ENCODE peak calls at places on chromosomes 11 and 22, in eight cellular contexts. Q is heart right ventricle; P is colonic mucosa; V is lung; A is thoracic aorta; W is adrenal gland; C is CD8-positive, alpha-beta T cell; H is CD8-positive, alpha-beta memory T cell. F is an unnamed sample. For H3K4me1, the result is how much of the 10 kb centered on the place peaks cover.

GRCh38 chr11:80155412-80156017 is 714.7 kb upstream of the TENM4 start:
- DNase-seq in V (no peak), A (no peak), P (no peak), W (no peak), Q (no peak), H (no peak), C (no peak), F (no peak)

GRCh38 chr11:97361812-97362378 is 972.1 kb downstream of the JRKL start:
- DNase-seq in C (no peak), P (no peak), Q (no peak), W (no peak), H (no peak), V (no peak), A (no peak), F (no peak)

GRCh38 chr11:35330156-35330889 is 89.0 kb downstream of the SLC1A2 start:
- DNase-seq in Q (no peak), V (no peak), H (no peak), P (no peak), A (no peak), C (no peak), W (no peak), F (no peak)

GRCh38 chr11:3155216-3155615 is 9.9 kb downstream of the OSBPL5 start:
- DNase-seq in H (no peak), V (no peak), W (no peak), P (no peak), Q (peak), A (no peak), C (no peak), F (peak)

GRCh38 chr11:76797341-76798201 is 14.4 kb downstream of the TSKU start:
- DNase-seq in Q (no peak), V (no peak), C (no peak), A (no peak), H (no peak), W (peak), P (peak), F (no peak)

GRCh38 chr11:20337526-20338154 is 25.9 kb upstream of the HTATIP2 start:
- DNase-seq in W (no peak), P (no peak), A (no peak), Q (no peak), C (no peak), H (no peak), V (no peak), F (no peak)

GRCh38 chr11:47236482-47236881 is 12.1 kb downstream of the ACP2 start:
- DNase-seq in P (no peak), H (no peak), W (no peak), Q (no peak), A (no peak), C (no peak), V (no peak), F (no peak)

GRCh38 chr11:250740-251299 is 14.0 kb downstream of the PSMD13 start:
- DNase-seq in W (peak), A (no peak), H (peak), C (peak), P (peak), Q (peak), V (peak), F (peak)

GRCh38 chr11:95717314-95717713 is 72.3 kb downstream of the FAM76B start:
- DNase-seq in P (no peak), Q (no peak), H (no peak), V (no peak), C (no peak), A (no peak), W (no peak), F (no peak)

GRCh38 chr11:15937601-15938361 is 418.6 kb downstream of the SOX6 start:
- DNase-seq in W (no peak), C (no peak), V (no peak), Q (no peak), P (no peak), H (no peak), A (no peak), F (no peak)

GRCh38 chr11:68373810-68374501 is 61.6 kb downstream of the LRP5 start:
- DNase-seq in V (no peak), P (peak), W (peak), C (no peak), Q (peak), A (no peak), H (no peak), F (peak)

GRCh38 chr11:128483211-128483788 is 104.1 kb downstream of the ETS1 start:
- DNase-seq in H (no peak), Q (no peak), W (no peak), A (no peak), C (no peak), P (no peak), V (no peak), F (no peak)

GRCh38 chr11:128481135-128481534 is 106.2 kb downstream of the ETS1 start:
- DNase-seq in C (no peak), P (no peak), A (no peak), V (no peak), Q (no peak), W (no peak), H (no peak), F (no peak)

GRCh38 chr11:128484172-128484571 is 103.2 kb downstream of the ETS1 start:
- DNase-seq in C (no peak), A (no peak), V (no peak), P (no peak), W (no peak), H (no peak), Q (no peak), F (no peak)

GRCh38 chr11:128482092-128482491 is 105.3 kb downstream of the ETS1 start:
- DNase-seq in Q (no peak), H (no peak), A (no peak), V (no peak), W (no peak), P (no peak), C (no peak), F (no peak)

DNA sequence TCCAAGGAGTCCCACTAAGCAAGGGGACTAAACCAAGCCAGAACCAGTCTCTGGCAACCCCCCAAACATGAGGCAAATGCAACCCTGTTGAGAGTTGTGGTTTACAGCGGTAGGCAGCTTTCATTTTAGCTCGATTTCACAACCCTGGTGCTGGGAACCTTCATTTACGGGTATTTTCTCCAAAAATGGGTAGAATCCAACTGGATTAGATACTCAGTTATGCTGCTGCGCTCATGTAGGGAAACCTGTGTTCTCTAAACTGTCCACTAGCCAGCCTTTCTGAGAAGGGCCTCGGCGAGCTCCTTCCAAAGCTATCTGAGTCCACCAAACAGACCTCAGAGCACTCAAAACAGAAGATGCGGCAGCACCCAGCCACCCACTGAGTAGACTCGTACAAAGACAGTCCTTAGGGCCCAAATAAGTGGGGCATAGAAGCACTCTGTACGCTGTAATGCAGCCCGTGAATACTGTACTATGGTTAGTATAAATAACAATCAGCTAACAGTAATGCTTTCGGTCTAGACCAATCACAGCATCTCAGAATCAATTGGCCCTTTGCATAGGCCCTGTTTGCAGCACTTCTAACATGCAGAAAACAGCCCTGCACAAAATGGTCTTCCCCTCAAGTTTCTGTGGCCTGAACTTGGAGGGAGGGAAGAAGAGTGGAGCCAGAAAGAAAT is 104.7 kb downstream of the ETS1 start:
- DNase-seq in V (no peak), P (no peak), A (no peak), W (no peak), H (no peak), Q (no peak), C (no peak), F (peak)
- H3K4me1 ChIP-seq in V (under half), P (under half), A (under half), W (under half), H (half or more), Q (half or more), C (half or more), F (under half)

GRCh38 chr11:62399868-62400245 is 19.0 kb upstream of the SCGB1A1 start:
- DNase-seq in W (no peak), C (no peak), Q (no peak), P (no peak), V (no peak), H (no peak), A (no peak), F (no peak)
- H3K27ac ChIP-seq in W (peak), C (no peak), Q (peak), P (no peak), V (peak), H (peak), A (peak), F (no peak)

GRCh38 chr11:71364176-71364671 is 84.0 kb downstream of the DHCR7 start:
- DNase-seq in Q (no peak), C (no peak), V (no peak), A (no peak), P (no peak), H (no peak), W (no peak), F (no peak)
- H3K4me3 ChIP-seq in Q (no peak), C (no peak), V (no peak), A (no peak), P (no peak), H (no peak), W (no peak), F (no peak)

GRCh38 chr22:31567702-31568101 is 71.4 kb downstream of the SFI1 start:
- DNase-seq in A (no peak), Q (no peak), W (no peak), P (no peak), H (no peak), C (no peak), V (no peak), F (no peak)

GRCh38 chr22:31567196-31567595 is 70.9 kb downstream of the SFI1 start:
- DNase-seq in A (no peak), Q (peak), P (no peak), W (no peak), V (no peak), C (no peak), H (no peak), F (no peak)

GRCh38 chr22:31572939-31573338 is 76.6 kb downstream of the SFI1 start:
- DNase-seq in A (no peak), C (no peak), H (no peak), P (no peak), Q (no peak), V (no peak), W (no peak), F (no peak)

GRCh38 chr22:31566484-31566883 is 70.1 kb downstream of the SFI1 start:
- DNase-seq in H (no peak), W (no peak), V (no peak), Q (no peak), C (no peak), A (no peak), P (no peak), F (no peak)

GRCh38 chr22:31569126-31569525 is 72.8 kb downstream of the SFI1 start:
- DNase-seq in H (no peak), Q (no peak), P (no peak), A (no peak), V (no peak), W (no peak), C (no peak), F (no peak)
- H3K4me1 ChIP-seq in H (under half), Q (under half), P (under half), A (under half), V (under half), W (under half), C (under half), F (under half)

DNA sequence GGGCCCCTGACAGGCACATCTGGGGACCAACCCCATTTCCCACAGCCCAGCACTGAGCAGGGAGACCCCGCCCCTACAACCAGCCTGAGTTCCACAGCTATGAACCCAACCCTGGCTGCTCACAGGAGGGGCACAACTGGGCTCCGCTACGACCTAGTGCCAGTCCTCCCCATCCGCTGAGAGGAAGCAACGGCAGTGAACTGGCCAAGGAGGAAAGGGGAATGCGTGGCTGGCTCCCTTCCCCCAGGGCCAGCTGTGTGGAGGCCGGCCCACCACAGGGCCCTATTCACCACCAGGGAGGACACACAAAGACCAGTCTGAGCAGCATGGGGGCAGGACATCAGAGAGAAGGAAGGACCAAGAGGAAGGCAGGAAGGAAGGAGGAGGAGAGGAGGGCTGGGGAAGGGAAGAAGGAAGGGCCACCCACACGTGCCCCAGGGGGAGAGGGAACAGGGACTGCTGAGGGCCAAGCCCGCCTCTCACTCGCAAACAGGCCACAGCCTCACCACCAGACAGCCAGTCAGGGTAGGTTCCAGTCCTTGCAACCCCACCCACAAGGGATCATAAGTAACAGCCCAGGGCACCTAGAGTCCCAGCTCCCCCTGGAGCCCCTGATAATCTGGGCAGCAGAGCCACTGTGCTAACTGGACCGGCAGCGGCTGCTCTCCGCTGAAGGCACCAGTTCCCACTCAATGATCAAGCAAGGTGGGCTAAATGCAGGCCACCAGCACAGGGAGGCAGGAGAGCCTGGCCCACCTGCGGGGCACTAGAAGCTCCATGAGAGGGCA is 8.5 kb upstream of the GAL3ST1 start:
- DNase-seq in A (no peak), W (no peak), Q (no peak), P (no peak), V (no peak), C (no peak), H (no peak), F (no peak)
- H3K27ac ChIP-seq in A (no peak), W (no peak), Q (no peak), P (no peak), V (no peak), C (no peak), H (no peak), F (no peak)

DNA sequence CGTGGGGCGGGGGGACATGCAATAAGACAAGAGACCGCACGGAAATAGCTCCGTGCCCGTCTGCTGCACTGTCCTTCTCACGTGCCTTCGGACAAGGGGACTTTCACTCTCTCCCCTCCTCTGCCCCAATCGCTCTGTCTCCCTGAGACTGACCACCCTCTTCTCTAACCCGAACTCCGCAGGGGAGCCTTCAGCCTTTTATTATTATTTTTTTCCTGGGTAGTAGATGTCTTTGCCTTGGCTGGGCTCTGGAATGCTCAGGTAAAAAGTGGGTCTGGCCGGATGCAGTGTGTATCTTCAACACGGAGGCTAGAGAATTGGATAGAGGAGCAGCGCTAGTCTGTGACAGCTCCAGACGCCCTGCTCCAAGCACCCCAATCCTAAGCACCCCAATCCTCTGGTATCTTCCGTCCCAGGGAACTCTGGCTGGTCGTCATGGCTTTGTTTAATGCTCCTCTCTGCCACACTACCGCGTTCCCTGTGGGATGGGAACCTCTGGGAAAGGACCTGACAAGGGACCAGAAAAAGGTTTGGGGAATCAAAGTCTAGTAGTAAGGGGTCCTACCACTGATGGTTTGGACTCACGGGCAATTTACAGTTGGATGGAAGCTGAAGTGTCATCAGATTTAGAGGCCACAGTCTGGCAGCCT is 25.1 kb upstream of the ROBO3 start:
- DNase-seq in P (no peak), H (no peak), Q (no peak), C (no peak), V (no peak), W (no peak), A (no peak), F (no peak)
- H3K4me3 ChIP-seq in P (no peak), H (no peak), Q (peak), C (no peak), V (no peak), W (no peak), A (peak), F (peak)

GRCh38 chr22:44166877-44167276 is 13.8 kb upstream of the PARVG start:
- DNase-seq in V (no peak), Q (no peak), A (no peak), H (no peak), C (no peak), W (no peak), P (no peak), F (peak)
- H3K4me1 ChIP-seq in V (under half), Q (under half), A (under half), H (under half), C (under half), W (under half), P (under half), F (under half)